ENCODE peak calls at places on chromosomes 5 and 9, in eight cellular contexts. Q is PC-3; Y is CD8-positive, alpha-beta T cell; J is suprapubic skin; X is spleen; K is cardiac fibroblast; R is AG09309; I is adrenal gland. B is an unnamed sample.

GRCh38 chr5:122283592-122283991 is 28.4 kb upstream of the SNCAIP start:
- DNase-seq in Y (no peak), Q (no peak), X (no peak), R (no peak), I (no peak), K (no peak), J (no peak), B (no peak)

GRCh38 chr5:14331377-14331776 is 188.2 kb downstream of the TRIO start:
- DNase-seq in Q (no peak), J (no peak), X (no peak), K (no peak), R (no peak), I (no peak), Y (no peak), B (no peak)

GRCh38 chr9:101977614-101978210 is 239.3 kb upstream of the GRIN3A start:
- DNase-seq in Q (peak), X (no peak), R (no peak), I (no peak), J (no peak), K (peak), Y (no peak), B (no peak)

GRCh38 chr5:93930098-93930497 is 188.7 kb upstream of the POU5F2 start:
- DNase-seq in K (no peak), Q (no peak), Y (no peak), J (no peak), X (no peak), I (no peak), R (no peak), B (no peak)

GRCh38 chr9:122122903-122123632 is 30.0 kb upstream of the TTLL11 start:
- DNase-seq in X (peak), K (peak), J (no peak), Q (peak), Y (peak), I (peak), R (peak), B (no peak)

GRCh38 chr9:69322256-69322655 is 2.8 kb upstream of the ENTREP1 start:
- DNase-seq in X (no peak), Q (no peak), I (no peak), R (no peak), Y (no peak), J (no peak), K (no peak), B (peak)

GRCh38 chr5:65198777-65199120 is 283.0 kb downstream of the ADAMTS6 start:
- DNase-seq in I (no peak), J (no peak), X (no peak), R (peak), K (peak), Y (no peak), Q (peak), B (no peak)

GRCh38 chr5:115494570-115495289 is 49.8 kb downstream of the FEM1C start:
- DNase-seq in R (no peak), Q (no peak), K (peak), I (no peak), J (no peak), X (no peak), Y (no peak), B (peak)

GRCh38 chr9:78103971-78104433 is 72.4 kb upstream of the GNAQ start:
- DNase-seq in R (no peak), K (no peak), I (no peak), X (no peak), J (no peak), Q (no peak), Y (no peak), B (no peak)

GRCh38 chr9:123775885-123776284 is 154.0 kb downstream of the DENND1A start:
- DNase-seq in X (no peak), Y (no peak), R (no peak), Q (no peak), J (no peak), K (no peak), I (no peak), B (no peak)

GRCh38 chr5:89864941-89865340 is 544.6 kb downstream of the CETN3 start:
- DNase-seq in Y (no peak), X (no peak), K (no peak), J (no peak), Q (peak), R (no peak), I (no peak), B (no peak)

GRCh38 chr5:53067641-53068040 is 41.9 kb downstream of the MOCS2 start:
- DNase-seq in R (no peak), I (no peak), X (no peak), Y (no peak), Q (no peak), K (peak), J (no peak), B (no peak)

GRCh38 chr5:136133416-136134383 is 1.1 kb downstream of the SMAD5 start:
- DNase-seq in Y (peak), I (peak), Q (peak), X (no peak), K (peak), J (peak), R (peak), B (peak)

GRCh38 chr9:94301577-94301976 is 26.9 kb downstream of the NUTM2F start:
- DNase-seq in I (no peak), X (no peak), R (no peak), K (no peak), Y (no peak), J (no peak), Q (no peak), B (no peak)

GRCh38 chr5:37112383-37112991 is 136.7 kb downstream of the CPLANE1 start:
- DNase-seq in X (no peak), Q (no peak), K (no peak), I (no peak), R (no peak), J (no peak), Y (no peak), B (no peak)

GRCh38 chr5:136057401-136057951 is 28.7 kb downstream of the TGFBI start:
- DNase-seq in R (no peak), J (no peak), X (peak), I (no peak), K (peak), Q (peak), Y (no peak), B (no peak)

GRCh38 chr5:126597156-126597555 is 2.1 kb upstream of the ALDH7A1 start:
- DNase-seq in R (no peak), X (no peak), I (no peak), J (no peak), K (peak), Q (peak), Y (no peak), B (no peak)

GRCh38 chr5:58703925-58704324 is 121.0 kb downstream of the RAB3C start:
- DNase-seq in Q (no peak), R (no peak), K (no peak), J (no peak), X (no peak), Y (no peak), I (no peak), B (no peak)

GRCh38 chr9:108296056-108296455 is 559.7 kb downstream of the ACTL7B start:
- DNase-seq in J (no peak), Q (peak), X (no peak), Y (no peak), R (peak), I (no peak), K (no peak), B (no peak)

GRCh38 chr5:112957970-112958773 is 18.4 kb upstream of the DCP2 start:
- DNase-seq in X (no peak), Y (no peak), Q (peak), I (peak), R (peak), K (peak), J (peak), B (peak)

GRCh38 chr9:9625248-9625647 is 987.6 kb downstream of the PTPRD start:
- DNase-seq in I (no peak), X (no peak), R (no peak), J (no peak), K (no peak), Q (no peak), Y (no peak), B (no peak)

GRCh38 chr9:114733814-114734213 is 51.8 kb upstream of the TEX48 start:
- DNase-seq in Q (peak), K (peak), I (no peak), J (no peak), Y (no peak), X (no peak), R (no peak), B (no peak)

GRCh38 chr5:92518318-92518913 is 1062.6 kb downstream of the NR2F1-AS1 start:
- DNase-seq in I (no peak), K (peak), R (no peak), Y (no peak), Q (peak), J (no peak), X (no peak), B (no peak)

GRCh38 chr5:59893061-59893435 is 478 bp downstream of the PDE4D start:
- DNase-seq in J (no peak), I (no peak), Q (no peak), Y (no peak), K (no peak), X (no peak), R (no peak), B (no peak)

GRCh38 chr9:84894859-84895258 is 225.3 kb downstream of the NTRK2 start:
- DNase-seq in Y (no peak), X (no peak), R (no peak), Q (no peak), I (no peak), K (no peak), J (no peak), B (no peak)

GRCh38 chr5:119680080-119680479 is 50.7 kb downstream of the FAM170A start:
- DNase-seq in J (no peak), R (no peak), Y (no peak), X (no peak), K (no peak), I (no peak), Q (no peak), B (no peak)

GRCh38 chr5:50962934-50963646 is 296.7 kb downstream of the PARP8 start:
- DNase-seq in Q (peak), I (peak), K (peak), J (peak), Y (peak), R (no peak), X (peak), B (peak)

GRCh38 chr9:71897573-71897972 is 13.4 kb downstream of the ABHD17B start:
- DNase-seq in K (no peak), J (no peak), I (no peak), R (no peak), Q (no peak), Y (no peak), X (no peak), B (no peak)

GRCh38 chr5:52878671-52879070 is 91.0 kb downstream of the ITGA1 start:
- DNase-seq in J (no peak), I (no peak), R (no peak), X (no peak), Q (peak), K (peak), Y (no peak), B (peak)

GRCh38 chr9:94504358-94504757 is 50.5 kb upstream of the PCAT7 start:
- DNase-seq in J (no peak), X (no peak), I (no peak), R (no peak), K (no peak), Y (no peak), Q (peak), B (no peak)

GRCh38 chr9:116465591-116466288 is 221.4 kb upstream of the TRIM32 start:
- DNase-seq in R (no peak), I (no peak), X (no peak), J (no peak), Q (no peak), K (no peak), Y (no peak), B (no peak)

GRCh38 chr9:11500780-11501179 is 888.0 kb upstream of the PTPRD start:
- DNase-seq in J (no peak), X (peak), K (no peak), I (no peak), R (no peak), Y (no peak), Q (no peak), B (no peak)

GRCh38 chr9:120668399-120668798 is 45.9 kb downstream of the MEGF9 start:
- DNase-seq in Y (no peak), X (no peak), R (no peak), J (no peak), I (peak), K (peak), Q (no peak), B (no peak)

GRCh38 chr9:130979591-130980385 is 29.2 kb upstream of the LAMC3 start:
- DNase-seq in K (no peak), I (no peak), X (no peak), R (no peak), J (no peak), Q (no peak), Y (no peak), B (no peak)

GRCh38 chr9:128231638-128232568 is 28.7 kb downstream of the DNM1 start:
- DNase-seq in J (peak), Y (no peak), R (no peak), K (no peak), Q (no peak), X (no peak), I (no peak), B (no peak)

GRCh38 chr9:92761686-92762085 is 2.9 kb downstream of the BICD2 start:
- DNase-seq in K (no peak), X (peak), J (no peak), Q (no peak), I (peak), R (no peak), Y (no peak), B (no peak)

GRCh38 chr9:104025945-104026344 is 68.2 kb upstream of the SMC2 start:
- DNase-seq in R (no peak), I (no peak), K (peak), J (no peak), Y (no peak), X (no peak), Q (no peak), B (no peak)

GRCh38 chr9:92950359-92950955 is 3.1 kb downstream of the FGD3 start:
- DNase-seq in I (peak), X (no peak), R (no peak), J (no peak), Y (no peak), K (no peak), Q (peak), B (no peak)

GRCh38 chr9:137465000-137465769 is 6.1 kb upstream of the NSMF start:
- DNase-seq in X (peak), I (peak), Q (no peak), J (peak), Y (peak), K (no peak), R (no peak), B (no peak)

GRCh38 chr9:137466041-137466799 is 7.1 kb upstream of the NSMF start:
- DNase-seq in Y (peak), R (no peak), Q (no peak), I (no peak), J (peak), K (no peak), X (peak), B (no peak)

GRCh38 chr9:137463931-137464290 is 4.8 kb upstream of the NSMF start:
- DNase-seq in J (no peak), R (no peak), X (no peak), I (no peak), Y (peak), Q (no peak), K (no peak), B (no peak)

GRCh38 chr9:137463194-137463930 is 4.2 kb upstream of the NSMF start:
- DNase-seq in Y (peak), R (no peak), J (peak), K (no peak), X (peak), I (no peak), Q (no peak), B (no peak)

DNA sequence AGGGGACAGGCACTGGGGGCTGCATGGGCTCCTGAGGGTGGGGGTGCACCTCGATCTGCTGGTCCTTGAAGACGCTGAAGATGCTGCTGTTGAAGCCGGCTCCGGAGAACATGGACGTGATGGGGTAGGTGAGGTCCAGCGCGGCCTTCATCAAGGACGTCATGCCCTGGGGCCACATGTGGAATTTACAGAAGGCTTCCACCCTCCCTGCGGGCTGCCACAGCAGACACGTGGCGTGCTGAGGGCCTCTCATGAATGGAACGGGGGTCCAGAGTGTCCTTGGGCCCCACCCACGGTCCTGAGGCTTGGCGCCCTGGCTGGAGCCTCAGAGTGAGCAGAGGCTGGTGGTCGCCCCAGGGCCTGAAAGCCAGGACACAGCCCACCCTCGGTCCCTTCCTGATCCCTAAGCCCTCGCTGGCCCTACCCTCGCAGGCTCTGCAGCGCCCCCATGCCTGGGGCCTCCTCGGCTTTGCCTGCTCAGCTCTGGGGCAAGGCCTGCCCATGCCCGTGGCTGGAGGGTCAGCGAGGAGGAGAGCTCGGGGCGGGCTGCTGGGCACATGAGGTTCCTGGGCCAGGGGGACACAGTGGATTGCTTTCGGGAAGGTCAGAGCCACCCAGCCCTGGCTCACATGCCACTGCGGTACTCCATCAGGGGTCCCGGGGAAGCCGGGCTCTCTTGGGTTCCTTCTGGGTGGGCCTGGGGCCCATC is 5.3 kb upstream of the NSMF start:
- DNase-seq in J (peak), I (no peak), X (peak), K (no peak), Y (peak), Q (no peak), R (no peak), B (no peak)
- TF ChIP-seq CTCF in J (no peak), I (no peak), X (no peak), K (no peak), Y (no peak), Q (no peak), R (no peak), B (no peak)

DNA sequence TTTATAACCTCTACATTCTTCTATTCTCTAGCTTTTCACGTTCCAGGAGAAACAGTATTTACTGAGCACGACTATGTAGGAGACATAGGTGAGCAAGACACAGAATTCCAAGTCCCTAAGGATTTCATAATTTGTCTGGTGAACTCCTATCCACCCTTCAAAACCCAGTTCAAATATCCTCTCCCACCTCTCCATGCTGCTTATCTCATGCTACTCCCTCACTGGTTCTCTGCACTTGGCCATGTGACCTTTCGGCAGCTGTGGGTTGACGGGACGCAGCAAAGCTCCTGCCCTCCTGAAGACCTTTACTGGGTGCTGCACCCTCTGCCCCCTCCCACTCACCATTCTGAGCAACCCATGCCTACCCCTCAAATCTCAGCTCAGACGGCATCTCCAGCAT is 173.2 kb downstream of the RGS3 start:
- DNase-seq in R (no peak), J (no peak), Q (no peak), I (no peak), K (no peak), Y (no peak), X (peak), B (no peak)
- TF ChIP-seq CTCF in R (no peak), J (no peak), Q (no peak), I (no peak), K (no peak), Y (no peak), X (no peak), B (no peak)

GRCh38 chr9:119027901-119028699 is 341.1 kb downstream of the BRINP1 start:
- DNase-seq in R (no peak), Y (no peak), K (no peak), I (no peak), X (no peak), Q (no peak), J (no peak), B (no peak)
- TF ChIP-seq CTCF in R (no peak), Y (no peak), K (no peak), I (no peak), X (no peak), Q (no peak), J (no peak), B (peak)

GRCh38 chr5:159982421-159983173 is 26.3 kb upstream of the TTC1 start:
- DNase-seq in X (no peak), Q (no peak), I (no peak), R (no peak), Y (no peak), J (no peak), K (no peak), B (no peak)
- TF ChIP-seq CTCF in X (no peak), Q (no peak), I (no peak), R (no peak), Y (no peak), J (no peak), K (no peak), B (no peak)